ENCODE peak calls at places on chromosomes 4 and X, in six cellular contexts. W is HepG2, X is tibial nerve, V is heart left ventricle, C is HCT116, G is adrenal gland. F is an unnamed sample.

GRCh38 chr4:46937493-46937892 is 28.4 kb upstream of the COX7B2 start:
- DNase-seq in W (no peak), X (no peak), C (no peak), V (no peak), G (no peak), F (no peak)

GRCh38 chr4:122602277-122603142 is 18.4 kb downstream of the IL21 start:
- DNase-seq in X (no peak), G (no peak), V (no peak), C (peak; percentile 49), W (peak; percentile 36), F (no peak)

GRCh38 chr4:169260217-169260866 is 10.4 kb downstream of the SH3RF1 start:
- DNase-seq in G (no peak), C (no peak), V (no peak), W (no peak), X (no peak), F (no peak)

GRCh38 chr4:41323706-41324105 is 67.0 kb downstream of the UCHL1 start:
- DNase-seq in V (no peak), C (no peak), X (no peak), G (no peak), W (no peak), F (no peak)

GRCh38 chrX:37662181-37662580 is 23.4 kb upstream of the XK start:
- DNase-seq in C (no peak), W (no peak), X (no peak), G (no peak), V (no peak), F (no peak)

GRCh38 chr4:69038582-69038981 is 57.7 kb upstream of the UGT2B7 start:
- DNase-seq in V (no peak), G (no peak), C (peak; percentile 18), X (no peak), W (no peak), F (no peak)

GRCh38 chrX:40056420-40056819 is 41.3 kb downstream of the BCOR start:
- DNase-seq in X (no peak), W (no peak), V (no peak), G (no peak), C (no peak), F (no peak)

GRCh38 chrX:56728321-56728720 is 722 bp upstream of the NBDY start:
- DNase-seq in C (no peak), X (no peak), W (no peak), G (no peak), V (no peak), F (no peak)

GRCh38 chrX:38304010-38304409 is 23.3 kb downstream of the RPGR start:
- DNase-seq in W (peak; percentile 11), C (no peak), G (no peak), X (no peak), V (no peak), F (no peak)

GRCh38 chrX:110491846-110492620 is 133.4 kb downstream of the RTL9 start:
- DNase-seq in W (no peak), X (no peak), C (no peak), G (no peak), V (no peak), F (no peak)

GRCh38 chr4:144820706-144821105 is 174.8 kb downstream of the HHIP start:
- DNase-seq in C (no peak), V (no peak), W (no peak), X (no peak), G (no peak), F (no peak)

GRCh38 chr4:73902038-73902637 is 32.9 kb downstream of the CXCL1 start:
- DNase-seq in G (no peak), V (no peak), C (no peak), W (no peak), X (no peak), F (no peak)

GRCh38 chrX:19326567-19326966 is 17.2 kb upstream of the PDHA1 start:
- DNase-seq in X (no peak), G (no peak), C (no peak), W (no peak), V (no peak), F (no peak)

GRCh38 chrX:110853610-110854009 is 58.0 kb upstream of the CHRDL1 start:
- DNase-seq in C (no peak), V (no peak), W (no peak), G (no peak), X (peak; percentile 23), F (no peak)

GRCh38 chr4:184376923-184377322 is 97.4 kb downstream of the IRF2 start:
- DNase-seq in W (no peak), G (no peak), X (no peak), V (no peak), C (no peak), F (no peak)

GRCh38 chr4:174789666-174790065 is 39.4 kb downstream of the GLRA3 start:
- DNase-seq in X (no peak), W (no peak), G (no peak), C (no peak), V (no peak), F (no peak)

GRCh38 chr4:4859799-4860380 is 425 bp downstream of the MSX1 start:
- DNase-seq in C (no peak), G (no peak), X (no peak), V (no peak), W (no peak), F (no peak)

GRCh38 chr4:3112979-3113469 is 38.5 kb downstream of the HTT start:
- DNase-seq in X (no peak), W (peak; percentile 2), G (no peak), V (no peak), C (no peak), F (no peak)

GRCh38 chr4:40587826-40588225 is 41.8 kb downstream of the RBM47 start:
- DNase-seq in C (no peak), W (no peak), V (no peak), X (no peak), G (peak; percentile 86), F (no peak)

GRCh38 chr4:44629280-44629866 is 22.1 kb downstream of the YIPF7 start:
- DNase-seq in X (peak; percentile 53), V (no peak), G (peak; percentile 29), C (peak; percentile 35), W (peak; percentile 41), F (no peak)

GRCh38 chr4:159252491-159252890 is 149.6 kb downstream of the RAPGEF2 start:
- DNase-seq in C (no peak), W (no peak), X (no peak), G (no peak), V (no peak), F (no peak)

GRCh38 chr4:159250751-159251325 is 148.0 kb downstream of the RAPGEF2 start:
- DNase-seq in W (no peak), G (no peak), X (no peak), C (no peak), V (no peak), F (no peak)

DNA sequence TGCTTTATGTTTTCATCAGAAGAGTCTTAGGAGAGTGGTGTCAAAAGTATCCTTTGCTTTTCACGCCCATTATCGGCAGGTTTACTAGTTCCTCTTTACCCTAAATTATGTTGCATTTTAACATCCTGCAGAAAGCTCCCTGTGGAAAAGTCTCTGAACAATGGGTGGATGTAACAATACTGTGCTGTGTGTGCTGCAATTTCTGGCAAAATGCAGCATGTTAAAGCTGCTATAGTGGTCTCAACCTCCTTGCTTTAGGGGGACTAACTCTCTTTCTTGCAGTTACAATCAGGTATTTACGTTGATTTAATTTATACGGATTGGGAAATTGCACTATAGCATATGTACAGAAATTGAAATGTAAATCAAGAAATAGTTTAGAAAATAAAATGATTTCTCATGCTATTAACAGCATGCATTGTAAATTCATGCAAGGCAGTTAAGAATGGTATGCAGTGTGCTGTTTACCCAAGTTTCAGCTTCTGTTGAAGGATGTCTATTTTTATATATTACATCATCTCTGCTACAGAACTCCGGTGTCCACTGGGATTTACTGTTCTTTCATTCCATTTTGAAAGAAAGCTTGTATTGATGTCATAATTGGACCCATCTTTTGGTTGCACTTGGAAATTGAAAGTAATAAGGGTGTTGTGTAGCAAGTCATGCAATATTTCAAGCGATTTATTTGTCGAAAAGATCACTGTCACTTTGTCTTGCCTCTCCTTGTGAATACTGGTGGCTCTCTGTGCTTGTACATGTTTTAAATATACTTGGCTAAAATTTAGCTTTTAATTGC is 145.7 kb downstream of the RAPGEF2 start:
- DNase-seq in C (no peak), X (no peak), G (no peak), W (peak; percentile 47), V (no peak), F (no peak)
- H3K4me3 ChIP-seq in C (no peak overlapping the region), X (peak overlapping the region; percentile 18), G (no peak overlapping the region), W (no peak overlapping the region), V (peak overlapping the region; percentile 47), F (no peak overlapping the region)

GRCh38 chr4:105560488-105560887 is 8.1 kb downstream of the ARHGEF38 start:
- DNase-seq in X (no peak), G (no peak), V (no peak), W (no peak), C (no peak), F (no peak)
- H3K27me3 ChIP-seq in X (no peaks in the 10 kb centered on the region), G (no peaks in the 10 kb centered on the region), V (no peaks in the 10 kb centered on the region), W (no peaks in the 10 kb centered on the region), C (no peaks in the 10 kb centered on the region), F (no peaks in the 10 kb centered on the region)

GRCh38 chr4:6594826-6595355 is 19.9 kb downstream of the MAN2B2 start:
- DNase-seq in G (no peak), W (no peak), V (no peak), X (no peak), C (no peak), F (no peak)
- TF ChIP-seq POLR2A in G (no peak), W (no peak), V (no peak), X (no peak), C (no peak), F (no peak)

DNA sequence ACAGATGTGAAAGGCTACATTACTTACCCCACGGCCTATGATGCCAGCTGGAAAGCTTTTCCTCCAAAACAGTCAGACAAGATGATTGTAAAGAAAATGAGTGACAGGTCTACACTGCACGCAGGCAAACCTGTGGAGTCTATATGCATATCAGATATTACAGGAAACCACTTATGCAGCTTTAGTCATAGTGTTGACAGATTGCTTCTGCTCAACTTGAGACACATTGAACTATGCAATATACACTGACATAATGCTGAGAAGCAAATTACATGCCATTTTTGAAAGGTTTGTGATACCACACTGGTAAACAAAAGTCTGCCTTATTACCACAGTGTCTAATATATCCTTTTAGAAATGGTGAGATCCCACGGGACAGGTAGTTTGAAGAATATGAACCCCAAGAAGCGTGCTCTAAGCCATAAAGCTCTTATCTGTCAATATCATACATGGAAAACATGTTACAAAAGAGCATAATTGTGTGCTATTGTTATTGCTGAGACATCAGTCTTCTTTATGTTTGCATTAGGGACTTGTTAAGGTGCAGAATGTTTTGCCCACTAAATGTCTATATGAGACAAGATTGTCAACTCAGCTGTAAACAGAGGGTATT is 1835.8 kb upstream of the TENM3 start:
- DNase-seq in C (no peak), V (no peak), X (no peak), G (no peak), W (no peak), F (no peak)
- H3K4me3 ChIP-seq in C (no peak overlapping the region), V (no peak overlapping the region), X (no peak overlapping the region), G (no peak overlapping the region), W (no peak overlapping the region), F (no peak overlapping the region)